ENCODE peak calls at places on chromosomes 3 and 15, in six cellular contexts. X is HepG2, C is left lung, Z is fibroblast of lung, O is tibial artery, U is iPS DF 6.9. E is an unnamed sample.

GRCh38 chr3:194166682-194167479 is 30.9 kb downstream of the HES1 start:
- DNase-seq in X (no peak), C (no peak), Z (peak; percentile 3), O (no peak), U (no peak), E (no peak)

GRCh38 chr15:28975766-28976179 is 90.0 kb downstream of the APBA2 start:
- DNase-seq in X (peak; percentile 42), C (no peak), Z (peak; percentile 68), O (no peak), U (peak; percentile 20), E (peak; percentile 71)

GRCh38 chr3:100954990-100955389 is 38.2 kb downstream of the ABI3BP start:
- DNase-seq in X (no peak), C (no peak), Z (peak; percentile 82), O (peak; percentile 86), U (no peak), E (no peak)

GRCh38 chr3:60497922-60498321 is 753.3 kb downstream of the FHIT start:
- DNase-seq in X (no peak), C (no peak), Z (peak; percentile 3), O (no peak), U (no peak), E (no peak)

GRCh38 chr3:43869491-43869890 is 178.8 kb downstream of the ABHD5 start:
- DNase-seq in X (no peak), C (no peak), Z (no peak), O (no peak), U (no peak), E (no peak)

GRCh38 chr3:5162102-5162501 is 25.4 kb upstream of the EDEM1 start:
- DNase-seq in X (peak; percentile 26), C (no peak), Z (peak; percentile 33), O (no peak), U (no peak), E (no peak)

GRCh38 chr3:174035317-174035886 is 637.9 kb downstream of the NLGN1 start:
- DNase-seq in X (no peak), C (no peak), Z (peak; percentile 16), O (no peak), U (no peak), E (peak; percentile 4)

GRCh38 chr15:52558196-52558595 is 10.6 kb downstream of the ARPP19 start:
- DNase-seq in X (no peak), C (no peak), Z (peak; percentile 65), O (no peak), U (no peak), E (no peak)

GRCh38 chr3:73550011-73550410 is 74.7 kb downstream of the PDZRN3 start:
- DNase-seq in X (no peak), C (no peak), Z (no peak), O (no peak), U (no peak), E (no peak)

GRCh38 chr15:70351941-70352774 is 254.4 kb upstream of the TLE3 start:
- DNase-seq in X (no peak), C (no peak), Z (no peak), O (no peak), U (no peak), E (no peak)

DNA sequence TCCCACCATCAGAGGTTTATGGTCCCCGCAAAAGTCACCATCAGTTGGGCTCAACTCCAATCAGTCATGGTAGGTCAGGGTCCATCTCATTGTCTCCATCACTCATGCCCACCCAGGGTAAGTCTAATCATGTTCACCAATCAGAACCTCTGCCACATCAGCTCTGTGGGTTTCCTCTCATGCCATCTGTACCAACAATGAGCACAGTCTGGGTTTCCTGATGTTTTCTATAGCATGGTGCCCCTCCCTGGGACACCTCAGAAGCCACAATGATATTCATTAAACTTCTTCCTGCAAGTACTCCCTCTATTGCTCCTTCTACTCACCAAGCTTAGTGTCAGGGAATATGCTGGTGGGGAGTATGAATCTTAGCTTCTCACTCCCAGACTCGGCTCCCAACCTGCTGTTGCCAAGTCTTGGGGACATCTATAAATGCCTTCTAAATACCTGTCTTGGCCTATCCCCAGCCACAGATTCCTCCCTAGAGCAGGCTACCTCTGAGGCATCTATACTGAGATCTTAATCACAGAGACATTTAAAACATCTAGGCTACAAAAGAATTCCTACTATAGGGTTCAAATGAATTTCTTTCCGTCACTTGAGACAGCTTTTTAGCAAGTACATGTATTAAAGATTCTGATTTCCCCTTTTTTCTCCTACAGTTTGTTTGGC is 5.0 kb upstream of the CCR2 start:
- DNase-seq in X (no peak), C (no peak), Z (no peak), O (no peak), U (no peak), E (peak; percentile 71)
- H3K4me3 ChIP-seq in X (no peak overlapping the region), C (no peak overlapping the region), Z (no peak overlapping the region), O (no peak overlapping the region), U (no peak overlapping the region), E (no peak overlapping the region)

DNA sequence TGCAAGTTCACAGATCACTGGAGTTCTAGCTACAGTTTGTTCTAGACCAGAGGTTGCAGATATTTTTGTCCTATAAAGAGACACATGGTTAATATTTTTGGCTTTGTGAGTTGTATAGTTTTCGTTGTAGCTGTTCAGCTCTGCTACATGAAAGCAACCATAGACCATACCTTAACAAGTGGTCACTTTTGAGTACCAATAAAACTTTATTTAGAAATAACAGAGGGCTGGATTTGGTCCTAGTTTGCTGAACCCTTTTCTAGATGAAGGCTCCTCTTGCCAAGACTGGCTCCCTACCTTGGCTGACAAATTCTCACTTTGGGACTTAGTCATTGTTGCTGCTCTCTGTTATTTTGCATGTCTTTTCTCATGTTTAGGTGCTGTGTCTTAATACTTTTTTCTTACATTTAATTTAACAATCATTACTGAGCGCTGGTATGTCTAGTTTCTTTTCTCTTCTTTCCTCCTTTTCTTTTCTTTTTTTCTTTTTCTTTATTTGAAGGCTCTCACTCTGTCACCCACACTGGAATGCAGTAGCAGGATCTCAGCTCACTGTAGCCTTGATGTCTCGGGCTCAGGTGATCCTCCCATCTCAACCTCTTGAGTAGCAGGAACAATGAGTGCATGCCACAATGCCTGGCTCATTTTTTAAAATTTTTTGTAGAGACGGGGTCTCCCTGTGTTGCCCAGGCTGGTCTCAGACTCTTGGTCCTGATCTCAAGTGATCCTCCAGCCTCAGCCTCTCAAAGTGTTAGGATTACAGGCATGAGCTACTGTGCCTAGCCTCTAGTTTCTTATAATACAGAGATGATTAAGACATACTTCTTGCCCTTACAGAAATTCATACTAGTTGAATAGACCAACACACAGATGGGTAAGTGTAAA is 227.5 kb downstream of the PTPRG start:
- DNase-seq in X (no peak), C (no peak), Z (no peak), O (no peak), U (no peak), E (no peak)
- H3K4me3 ChIP-seq in X (no peak overlapping the region), C (no peak overlapping the region), Z (no peak overlapping the region), O (no peak overlapping the region), U (no peak overlapping the region), E (no peak overlapping the region)

DNA sequence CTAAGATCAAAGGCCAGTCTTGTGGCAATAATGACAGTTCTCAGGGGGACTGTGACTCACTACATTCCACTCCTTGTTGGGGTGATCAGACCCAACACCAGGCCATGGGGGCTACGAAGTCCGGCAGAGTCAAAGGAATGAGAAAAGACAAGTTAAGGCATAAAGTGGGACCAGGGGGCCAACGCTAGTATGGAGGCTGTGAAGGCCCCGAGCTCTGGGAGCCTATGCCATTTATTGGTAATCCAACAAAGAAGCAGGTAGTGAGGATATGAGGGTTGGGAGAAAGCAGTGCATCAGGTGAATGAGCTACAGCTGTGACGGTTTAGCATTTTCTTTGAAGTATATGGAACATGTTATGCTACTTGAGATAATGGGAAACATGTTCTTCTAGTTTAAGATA is 104.4 kb upstream of the C2CD4B start:
- DNase-seq in X (no peak), C (no peak), Z (peak; percentile 3), O (no peak), U (no peak), E (no peak)
- H3K4me3 ChIP-seq in X (no peak overlapping the region), C (no peak overlapping the region), Z (no peak overlapping the region), O (no peak overlapping the region), U (no peak overlapping the region), E (no peak overlapping the region)

GRCh38 chr3:107209302-107210060 is 167.8 kb upstream of the CCDC54 start:
- DNase-seq in X (no peak), C (no peak), Z (no peak), O (no peak), U (no peak), E (no peak)
- H3K4me3 ChIP-seq in X (no peak overlapping the region), C (no peak overlapping the region), Z (no peak overlapping the region), O (no peak overlapping the region), U (no peak overlapping the region), E (no peak overlapping the region)

DNA sequence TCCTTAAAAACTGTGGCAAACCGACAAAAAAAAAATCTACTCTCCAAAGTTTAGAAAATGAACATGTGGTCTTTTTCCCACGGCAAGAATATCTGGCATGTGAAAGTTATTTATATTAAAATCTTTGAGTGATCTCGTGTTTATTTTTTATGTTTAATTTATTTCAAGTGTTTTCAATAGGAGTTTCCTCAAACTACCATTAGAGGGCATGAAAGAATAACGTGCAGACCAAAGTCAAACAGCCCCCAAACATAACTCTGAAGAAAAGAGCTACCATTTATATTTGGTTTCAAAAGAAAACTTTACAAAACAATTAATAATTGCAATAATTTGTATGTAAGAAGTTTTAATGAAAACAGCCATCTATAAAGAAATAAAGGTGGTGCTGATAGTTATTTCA is 286.3 kb downstream of the ZIC4 start:
- DNase-seq in X (peak; percentile 16), C (no peak), Z (peak; percentile 70), O (no peak), U (no peak), E (peak; percentile 3)
- H3K4me3 ChIP-seq in X (no peak overlapping the region), C (no peak overlapping the region), Z (no peak overlapping the region), O (no peak overlapping the region), U (no peak overlapping the region), E (no peak overlapping the region)

DNA sequence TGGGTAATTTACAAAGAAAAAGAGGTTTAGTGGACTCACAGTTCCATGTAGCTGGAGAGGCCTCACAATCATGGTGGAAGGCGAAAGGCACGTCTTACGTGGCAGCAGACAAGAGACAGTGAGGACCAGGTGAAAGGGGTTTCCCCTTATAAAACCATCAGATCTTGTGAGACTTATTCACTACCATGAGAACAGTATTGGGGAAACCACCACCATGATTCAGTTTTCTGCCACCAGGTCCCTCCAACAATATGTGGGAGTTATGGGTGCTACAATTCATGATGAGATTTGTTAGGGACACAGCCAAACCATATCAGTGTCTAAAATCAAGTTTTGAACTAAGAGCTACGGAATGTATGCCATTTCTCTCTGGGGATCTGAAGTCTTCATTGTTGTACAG is 354.8 kb upstream of the C2CD4B start:
- DNase-seq in X (no peak), C (no peak), Z (no peak), O (no peak), U (no peak), E (no peak)
- H3K4me3 ChIP-seq in X (no peak overlapping the region), C (no peak overlapping the region), Z (no peak overlapping the region), O (no peak overlapping the region), U (no peak overlapping the region), E (no peak overlapping the region)

DNA sequence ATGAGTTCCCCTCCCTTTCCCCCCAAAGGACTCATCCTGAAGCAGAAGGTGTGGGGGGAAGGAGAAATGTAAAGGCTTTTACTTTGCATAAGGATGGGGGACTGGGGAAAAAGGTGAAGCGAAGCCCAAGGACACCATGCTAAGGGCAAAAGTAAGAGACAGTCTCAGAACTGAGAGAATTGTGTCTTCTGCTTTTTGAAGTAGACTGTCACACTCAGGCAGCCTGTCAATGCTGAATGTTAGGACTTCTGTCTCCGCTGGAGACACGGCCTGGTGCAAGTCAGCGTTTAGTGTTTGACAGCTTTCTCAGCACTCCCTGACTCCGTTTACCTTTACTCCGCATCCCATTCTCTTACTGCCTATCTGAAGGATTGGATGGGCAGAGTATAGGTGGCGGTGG is 13.8 kb downstream of the RBM5 start:
- DNase-seq in X (no peak), C (no peak), Z (no peak), O (no peak), U (no peak), E (no peak)
- H3K4me3 ChIP-seq in X (no peak overlapping the region), C (no peak overlapping the region), Z (no peak overlapping the region), O (no peak overlapping the region), U (no peak overlapping the region), E (no peak overlapping the region)